ENCODE peak calls at places on chromosome X, in six cellular contexts. Z, T, P, H, I and V are unnamed samples.

GRCh38 chrX:71164071-71164470 is 19.4 kb downstream of the NLGN3 start:
- DNase-seq in Z (no peak), T (no peak), P (no peak), H (no peak), I (no peak), V (no peak)

GRCh38 chrX:7346021-7346420 is 198.1 kb upstream of the PUDP start:
- DNase-seq in Z (no peak), T (peak; percentile 73), P (no peak), H (no peak), I (no peak), V (no peak)

GRCh38 chrX:71067727-71068051 is 445 bp downstream of the SNX12 start:
- DNase-seq in Z (no peak), T (no peak), P (peak; percentile 21), H (no peak), I (no peak), V (no peak)

GRCh38 chrX:133531012-133531411 is 115.7 kb upstream of the GPC4 start:
- DNase-seq in Z (no peak), T (no peak), P (no peak), H (no peak), I (no peak), V (no peak)

GRCh38 chrX:135315864-135316263 is 6.6 kb downstream of the ETDC start:
- DNase-seq in Z (no peak), T (no peak), P (no peak), H (no peak), I (no peak), V (no peak)

GRCh38 chrX:16920116-16920515 is 26.3 kb upstream of the REPS2 start:
- DNase-seq in Z (no peak), T (no peak), P (no peak), H (no peak), I (no peak), V (no peak)

GRCh38 chrX:18640686-18641085 is 31.2 kb downstream of the RS1 start:
- DNase-seq in Z (no peak), T (no peak), P (no peak), H (no peak), I (no peak), V (no peak)

GRCh38 chrX:45843518-45843917 is 642.8 kb upstream of the DIPK2B start:
- DNase-seq in Z (no peak), T (no peak), P (no peak), H (no peak), I (no peak), V (no peak)

GRCh38 chrX:141632124-141632523 is 42.6 kb downstream of the SPANXA2 start:
- DNase-seq in Z (no peak), T (no peak), P (no peak), H (no peak), I (no peak), V (no peak)

GRCh38 chrX:38717871-38718270 is 83.4 kb upstream of the MID1IP1 start:
- DNase-seq in Z (no peak), T (peak; percentile 20), P (no peak), H (no peak), I (peak; percentile 16), V (no peak)

GRCh38 chrX:545488-545887 is 85.1 kb upstream of the SHOX start:
- DNase-seq in Z (no peak), T (no peak), P (no peak), H (no peak), I (no peak), V (no peak)

GRCh38 chrX:50736651-50737050 is 77.3 kb downstream of the SHROOM4 start:
- DNase-seq in Z (no peak), T (no peak), P (no peak), H (no peak), I (no peak), V (no peak)

GRCh38 chrX:139126493-139126892 is 404.0 kb upstream of the F9 start:
- DNase-seq in Z (no peak), T (no peak), P (peak; percentile 22), H (peak; percentile 11), I (no peak), V (no peak)

GRCh38 chrX:20913760-20914159 is 460.5 kb upstream of the CNKSR2 start:
- DNase-seq in Z (no peak), T (no peak), P (no peak), H (no peak), I (no peak), V (no peak)

GRCh38 chrX:12972239-12972638 is 2.7 kb upstream of the TMSB4X start:
- DNase-seq in Z (no peak), T (no peak), P (no peak), H (no peak), I (no peak), V (no peak)

GRCh38 chrX:19721726-19722370 is 165.6 kb downstream of the SH3KBP1 start:
- DNase-seq in Z (no peak), T (no peak), P (no peak), H (no peak), I (no peak), V (no peak)

GRCh38 chrX:15320297-15320696 is 4.9 kb upstream of the ASB11 start:
- DNase-seq in Z (no peak), T (no peak), P (no peak), H (no peak), I (no peak), V (no peak)

GRCh38 chrX:10526442-10526841 is 93.9 kb downstream of the MID1 start:
- DNase-seq in Z (no peak), T (peak; percentile 63), P (no peak), H (no peak), I (no peak), V (no peak)

GRCh38 chrX:75986980-75987379 is 185.9 kb upstream of the PBDC1 start:
- DNase-seq in Z (no peak), T (no peak), P (no peak), H (no peak), I (no peak), V (no peak)
- H3K27me3 ChIP-seq in Z (no peaks in the 10 kb centered on the region), T (no peaks in the 10 kb centered on the region), P (peaks cover 8% of the 10 kb centered on the region), H (no peaks in the 10 kb centered on the region), I (no peaks in the 10 kb centered on the region), V (no peaks in the 10 kb centered on the region)

GRCh38 chrX:119618439-119618838 is 12.2 kb upstream of the NKRF start:
- DNase-seq in Z (no peak), T (no peak), P (no peak), H (no peak), I (no peak), V (no peak)

GRCh38 chrX:119614776-119615175 is 8.6 kb upstream of the NKRF start:
- DNase-seq in Z (no peak), T (no peak), P (no peak), H (no peak), I (no peak), V (no peak)

GRCh38 chrX:119622356-119623232 is 16.4 kb upstream of the NKRF start:
- DNase-seq in Z (no peak), T (peak; percentile 79), P (peak; percentile 41), H (no peak), I (no peak), V (no peak)

GRCh38 chrX:119617511-119618164 is 11.4 kb upstream of the NKRF start:
- DNase-seq in Z (no peak), T (no peak), P (no peak), H (no peak), I (no peak), V (no peak)
- TF ChIP-seq POLR2A in Z (no peak), T (no peak), P (no peak), H (no peak), I (no peak), V (no peak)

DNA sequence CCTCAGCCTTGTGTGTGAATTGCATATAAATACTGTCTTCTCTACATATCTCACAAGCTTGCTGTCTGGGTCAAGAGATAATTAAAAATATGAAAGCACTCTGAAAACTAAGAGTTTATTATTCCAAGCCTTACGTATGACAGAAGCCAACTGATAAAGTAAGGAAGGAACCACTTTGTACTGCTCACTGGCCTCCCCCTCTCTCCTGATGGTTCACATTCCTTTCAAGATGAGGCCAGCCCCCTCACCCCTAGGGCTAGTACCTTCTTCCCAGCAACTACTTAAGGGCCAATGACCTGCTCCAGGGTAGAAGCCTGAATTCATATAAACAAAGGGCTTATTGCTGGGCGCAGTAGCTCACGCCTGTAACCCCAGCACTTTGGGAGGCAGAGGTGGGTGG is 5.4 kb upstream of the SOWAHD start:
- DNase-seq in Z (no peak), T (no peak), P (no peak), H (no peak), I (no peak), V (no peak)
- H3K9me3 ChIP-seq in Z (no peaks in the 10 kb centered on the region), T (no peaks in the 10 kb centered on the region), P (no peaks in the 10 kb centered on the region), H (no peaks in the 10 kb centered on the region), I (no peaks in the 10 kb centered on the region), V (no peaks in the 10 kb centered on the region)

DNA sequence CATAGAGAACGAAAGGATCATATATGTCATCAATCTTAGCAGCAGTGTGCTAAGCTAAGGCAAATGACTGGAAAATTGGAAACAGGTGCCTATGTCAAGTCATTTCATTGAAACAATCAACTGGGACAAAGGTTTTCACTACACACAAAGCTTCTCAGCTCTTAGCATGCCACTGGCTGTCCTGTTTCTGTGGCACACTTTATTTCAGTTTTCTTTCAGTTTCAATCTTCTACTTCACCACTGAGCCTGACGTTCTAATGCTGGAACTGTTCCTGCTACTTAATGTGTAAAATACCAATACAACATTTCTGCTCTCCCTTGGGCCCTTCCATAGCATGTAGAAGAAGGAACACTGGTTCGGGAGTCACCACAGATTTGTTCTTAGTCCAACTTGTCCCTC is 378.3 kb upstream of the FMR1 start:
- DNase-seq in Z (no peak), T (no peak), P (no peak), H (no peak), I (no peak), V (no peak)
- H3K27me3 ChIP-seq in Z (no peaks in the 10 kb centered on the region), T (no peaks in the 10 kb centered on the region), P (peaks cover 5% of the 10 kb centered on the region), H (no peaks in the 10 kb centered on the region), I (no peaks in the 10 kb centered on the region), V (no peaks in the 10 kb centered on the region)